ENCODE peak calls at places on chromosomes 7 and 10, in seven cellular contexts. V is DND-41, E is mammary epithelial cell, Q is colonic mucosa, X is tibial artery, P is GM23248, A is GM06990. K is an unnamed sample.
A peak's percentile ranks its signal among the peaks of the same experiment; 100 is the strongest.

GRCh38 chr7:141738592-141739013 is 445 bp downstream of the SSBP1 start:
- DNase-seq in V (no peak), E (no peak), Q (no peak), X (no peak), P (no peak), A (no peak), K (no peak)

GRCh38 chr7:96040250-96040772 is 268.0 kb downstream of the DYNC1I1 start:
- DNase-seq in V (no peak), E (peak; percentile 8), Q (no peak), X (no peak), P (no peak), A (no peak), K (no peak)

GRCh38 chr10:71569775-71570588 is 149.6 kb downstream of the C10orf105 start:
- DNase-seq in V (peak; percentile 77), E (peak; percentile 35), Q (peak; percentile 87), X (peak; percentile 82), P (peak; percentile 54), A (no peak), K (peak; percentile 79)

GRCh38 chr7:3063016-3063753 is 19.5 kb upstream of the CARD11 start:
- DNase-seq in V (no peak), E (no peak), Q (no peak), X (no peak), P (no peak), A (no peak), K (no peak)

GRCh38 chr7:2471396-2471795 is 4.8 kb downstream of the GRIFIN start:
- DNase-seq in V (peak; percentile 56), E (peak; percentile 60), Q (no peak), X (no peak), P (no peak), A (no peak), K (no peak)

GRCh38 chr10:112239347-112239746 is 43.9 kb upstream of the TECTB start:
- DNase-seq in V (no peak), E (no peak), Q (no peak), X (no peak), P (no peak), A (no peak), K (no peak)

GRCh38 chr10:13400196-13400965 is 52.3 kb upstream of the SEPHS1 start:
- DNase-seq in V (no peak), E (no peak), Q (no peak), X (no peak), P (no peak), A (no peak), K (no peak)

GRCh38 chr7:1815051-1815481 is 145.0 kb downstream of the ELFN1 start:
- DNase-seq in V (no peak), E (no peak), Q (no peak), X (no peak), P (no peak), A (no peak), K (no peak)

GRCh38 chr10:56139405-56139804 is 221.7 kb downstream of the ZWINT start:
- DNase-seq in V (no peak), E (no peak), Q (no peak), X (no peak), P (no peak), A (no peak), K (no peak)

GRCh38 chr10:78377362-78377761 is 343.7 kb downstream of the RPS24 start:
- DNase-seq in V (no peak), E (no peak), Q (no peak), X (no peak), P (no peak), A (no peak), K (no peak)

GRCh38 chr10:132766291-132766690 is 19.7 kb downstream of the NKX6-2 start:
- DNase-seq in V (no peak), E (no peak), Q (no peak), X (no peak), P (no peak), A (no peak), K (no peak)

DNA sequence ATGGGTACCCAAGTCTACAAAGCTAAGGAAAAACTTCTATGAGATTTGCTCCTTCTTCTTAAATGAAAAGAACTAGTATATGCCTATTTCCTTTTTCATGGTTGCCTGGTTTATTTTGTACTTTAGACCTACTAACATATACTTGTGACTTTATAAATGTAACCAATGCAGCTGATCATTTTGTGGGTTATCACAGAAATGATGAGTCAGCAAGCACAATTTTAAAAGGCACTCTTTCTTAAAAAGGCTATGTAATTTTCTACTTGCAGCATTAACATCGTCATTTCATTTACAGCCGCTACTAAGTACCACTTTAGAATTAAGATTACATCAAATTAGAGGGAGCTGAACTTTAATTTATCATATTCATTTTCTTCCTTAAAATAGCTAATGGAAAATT is 13.6 kb downstream of the NEBL start:
- DNase-seq in V (no peak), E (no peak), Q (no peak), X (no peak), P (no peak), A (no peak), K (no peak)
- H3K27me3 ChIP-seq in V (no peaks in the 10 kb centered on the region), E (no peaks in the 10 kb centered on the region), Q (no peaks in the 10 kb centered on the region), X (no peaks in the 10 kb centered on the region), P (peaks cover 17% of the 10 kb centered on the region), A (no peaks in the 10 kb centered on the region), K (no peaks in the 10 kb centered on the region)

GRCh38 chr10:131313377-131313776 is 1.9 kb upstream of the TCERG1L start:
- DNase-seq in V (no peak), E (no peak), Q (no peak), X (no peak), P (no peak), A (no peak), K (no peak)
- H3K27me3 ChIP-seq in V (no peaks in the 10 kb centered on the region), E (peaks cover 4% of the 10 kb centered on the region), Q (peaks cover 25% of the 10 kb centered on the region), X (peaks cover 51% of the 10 kb centered on the region), P (peaks cover 14% of the 10 kb centered on the region), A (no peaks in the 10 kb centered on the region), K (peaks cover 76% of the 10 kb centered on the region)

DNA sequence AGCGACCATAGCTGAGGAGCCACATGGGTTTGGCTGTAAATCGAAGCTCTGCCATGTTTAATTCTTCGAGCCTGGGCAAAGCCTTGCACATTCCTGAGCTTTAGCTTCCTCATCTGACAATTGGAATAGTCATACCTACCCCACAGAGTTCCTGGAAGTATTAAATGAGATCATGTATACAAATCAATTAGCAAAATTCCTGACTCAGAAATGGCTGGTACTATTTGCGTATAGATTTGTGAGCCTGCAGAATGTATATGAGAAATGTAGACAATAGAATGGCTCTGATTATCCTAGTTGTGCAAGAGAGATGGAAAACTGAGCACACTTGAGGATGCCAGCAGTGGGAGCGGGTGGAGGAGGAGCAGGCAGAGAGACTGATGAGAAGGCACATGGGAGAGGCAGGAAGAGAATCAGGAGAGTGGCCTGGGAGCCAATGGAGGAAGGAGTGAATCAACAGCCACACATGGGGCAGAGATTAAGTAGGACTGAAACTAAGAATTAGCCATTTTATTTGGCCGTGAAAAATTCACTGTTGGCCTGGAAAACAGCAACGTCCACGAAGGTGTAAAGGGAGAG is 128.0 kb upstream of the C1GALT1 start:
- DNase-seq in V (no peak), E (no peak), Q (no peak), X (no peak), P (no peak), A (no peak), K (no peak)
- H3K27me3 ChIP-seq in V (no peaks in the 10 kb centered on the region), E (no peaks in the 10 kb centered on the region), Q (no peaks in the 10 kb centered on the region), X (no peaks in the 10 kb centered on the region), P (no peaks in the 10 kb centered on the region), A (no peaks in the 10 kb centered on the region), K (no peaks in the 10 kb centered on the region)

DNA sequence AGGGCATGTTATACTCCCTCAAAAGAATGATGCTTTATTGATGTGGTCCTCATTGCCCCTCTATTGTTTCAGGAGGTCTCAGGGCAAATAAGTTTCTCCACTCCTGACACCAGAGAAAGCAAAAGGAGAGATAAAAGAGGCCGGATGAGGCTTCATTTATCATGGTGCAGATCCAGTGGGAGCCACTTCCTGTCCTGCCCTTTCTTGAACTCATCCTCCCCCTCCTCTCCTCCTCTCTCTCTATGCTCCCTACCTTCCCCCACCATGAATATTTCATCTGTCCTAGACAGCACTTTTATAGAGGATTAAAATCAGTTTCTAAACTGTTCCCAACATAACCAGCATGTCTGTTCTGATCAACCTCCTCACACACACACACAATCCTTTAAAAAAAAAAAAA is 172.2 kb upstream of the KMT2E start:
- DNase-seq in V (no peak), E (no peak), Q (no peak), X (no peak), P (no peak), A (no peak), K (no peak)
- H3K27me3 ChIP-seq in V (peaks cover 15% of the 10 kb centered on the region), E (peaks cover 3% of the 10 kb centered on the region), Q (no peaks in the 10 kb centered on the region), X (peaks cover 21% of the 10 kb centered on the region), P (peaks cover 18% of the 10 kb centered on the region), A (no peaks in the 10 kb centered on the region), K (peaks cover 3% of the 10 kb centered on the region)

DNA sequence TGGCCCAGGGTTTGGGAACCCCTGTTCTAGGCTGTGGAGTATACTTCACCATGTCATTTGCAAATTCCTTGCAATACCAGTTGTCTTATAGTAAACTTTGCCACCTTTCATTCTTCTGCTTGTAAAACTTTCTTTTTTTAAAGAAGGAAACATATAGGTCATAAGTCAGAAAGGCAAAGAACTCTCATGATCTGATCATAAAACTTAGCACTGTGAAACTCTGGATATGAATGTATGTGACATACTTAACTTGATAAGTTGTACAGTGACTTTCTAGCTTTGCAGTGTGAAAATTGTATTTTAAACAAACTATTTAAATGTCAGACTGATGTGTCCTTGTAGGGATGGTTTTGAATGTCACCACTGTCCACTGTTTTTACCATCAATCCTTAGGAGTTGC is 31.0 kb upstream of the SAMD9L start:
- DNase-seq in V (no peak), E (no peak), Q (no peak), X (no peak), P (no peak), A (no peak), K (no peak)
- H3K27me3 ChIP-seq in V (peaks cover 13% of the 10 kb centered on the region), E (peaks cover 5% of the 10 kb centered on the region), Q (no peaks in the 10 kb centered on the region), X (peaks cover 3% of the 10 kb centered on the region), P (peaks cover 32% of the 10 kb centered on the region), A (no peaks in the 10 kb centered on the region), K (no peaks in the 10 kb centered on the region)

GRCh38 chr7:155463114-155463811 is 5.3 kb downstream of the EN2 start:
- DNase-seq in V (no peak), E (no peak), Q (no peak), X (no peak), P (no peak), A (no peak), K (no peak)
- H3K27me3 ChIP-seq in V (peaks cover 5% of the 10 kb centered on the region), E (peaks cover 93% of the 10 kb centered on the region), Q (peaks cover 100% of the 10 kb centered on the region), X (peaks cover 100% of the 10 kb centered on the region), P (peaks cover 95% of the 10 kb centered on the region), A (peaks cover 6% of the 10 kb centered on the region), K (peaks cover 99% of the 10 kb centered on the region)